ENCODE peak calls at places on chromosome 2, in six cellular contexts. One of them, this sample, is unnamed.

GRCh38 chr2:142974288-142975024 is 97.0 kb downstream of the KYNU start:
- DNase-seq in M059J: peak; percentile 65
- DNase-seq in CD4-positive, alpha-beta memory T cell: no peak
- DNase-seq in activated naive CD4-positive, alpha-beta T cell treated with anti-CD3 and anti-CD28 coated beads, Interleukin-2, amount 50 U/mL, for 16 hours: no peak
- DNase-seq in stimulated activated CD8-positive, alpha-beta memory T cell treated with anti-CD3 and anti-CD28 coated beads, Interleukin-4, amount 100 ng/mL, for 4 hours: no peak
- DNase-seq in skeletal muscle cell: no peak
- DNase-seq in this sample: no peak

GRCh38 chr2:46298522-46299351 is 1.5 kb downstream of the EPAS1 start:
- DNase-seq in stimulated activated CD8-positive, alpha-beta memory T cell treated with anti-CD3 and anti-CD28 coated beads, Interleukin-4, amount 100 ng/mL, for 4 hours: no peak
- DNase-seq in skeletal muscle cell: no peak
- DNase-seq in M059J: peak; percentile 70
- DNase-seq in activated naive CD4-positive, alpha-beta T cell treated with anti-CD3 and anti-CD28 coated beads, Interleukin-2, amount 50 U/mL, for 16 hours: peak; percentile 34
- DNase-seq in CD4-positive, alpha-beta memory T cell: peak; percentile 15
- DNase-seq in this sample: peak; percentile 27

GRCh38 chr2:161077367-161078210 is 82.6 kb upstream of the TANK start:
- DNase-seq in skeletal muscle cell: no peak
- DNase-seq in CD4-positive, alpha-beta memory T cell: peak; percentile 76
- DNase-seq in M059J: peak; percentile 65
- DNase-seq in activated naive CD4-positive, alpha-beta T cell treated with anti-CD3 and anti-CD28 coated beads, Interleukin-2, amount 50 U/mL, for 16 hours: peak; percentile 49
- DNase-seq in stimulated activated CD8-positive, alpha-beta memory T cell treated with anti-CD3 and anti-CD28 coated beads, Interleukin-4, amount 100 ng/mL, for 4 hours: peak; percentile 8
- DNase-seq in this sample: peak; percentile 38

GRCh38 chr2:218882463-218882821 is 1.8 kb downstream of the WNT10A start:
- DNase-seq in activated naive CD4-positive, alpha-beta T cell treated with anti-CD3 and anti-CD28 coated beads, Interleukin-2, amount 50 U/mL, for 16 hours: no peak
- DNase-seq in skeletal muscle cell: no peak
- DNase-seq in M059J: no peak
- DNase-seq in CD4-positive, alpha-beta memory T cell: no peak
- DNase-seq in stimulated activated CD8-positive, alpha-beta memory T cell treated with anti-CD3 and anti-CD28 coated beads, Interleukin-4, amount 100 ng/mL, for 4 hours: no peak
- DNase-seq in this sample: no peak

GRCh38 chr2:190802810-190803209 is 77.8 kb upstream of the GLS start:
- DNase-seq in CD4-positive, alpha-beta memory T cell: no peak
- DNase-seq in activated naive CD4-positive, alpha-beta T cell treated with anti-CD3 and anti-CD28 coated beads, Interleukin-2, amount 50 U/mL, for 16 hours: no peak
- DNase-seq in M059J: no peak
- DNase-seq in skeletal muscle cell: no peak
- DNase-seq in stimulated activated CD8-positive, alpha-beta memory T cell treated with anti-CD3 and anti-CD28 coated beads, Interleukin-4, amount 100 ng/mL, for 4 hours: no peak
- DNase-seq in this sample: no peak

GRCh38 chr2:97724073-97724410 is 10.7 kb downstream of the ZAP70 start:
- DNase-seq in skeletal muscle cell: no peak
- DNase-seq in M059J: no peak
- DNase-seq in activated naive CD4-positive, alpha-beta T cell treated with anti-CD3 and anti-CD28 coated beads, Interleukin-2, amount 50 U/mL, for 16 hours: no peak
- DNase-seq in stimulated activated CD8-positive, alpha-beta memory T cell treated with anti-CD3 and anti-CD28 coated beads, Interleukin-4, amount 100 ng/mL, for 4 hours: no peak
- DNase-seq in CD4-positive, alpha-beta memory T cell: no peak
- DNase-seq in this sample: no peak

GRCh38 chr2:240239325-240239724 is 98.9 kb upstream of the OTOS start:
- DNase-seq in stimulated activated CD8-positive, alpha-beta memory T cell treated with anti-CD3 and anti-CD28 coated beads, Interleukin-4, amount 100 ng/mL, for 4 hours: no peak
- DNase-seq in CD4-positive, alpha-beta memory T cell: no peak
- DNase-seq in skeletal muscle cell: no peak
- DNase-seq in activated naive CD4-positive, alpha-beta T cell treated with anti-CD3 and anti-CD28 coated beads, Interleukin-2, amount 50 U/mL, for 16 hours: no peak
- DNase-seq in M059J: no peak
- DNase-seq in this sample: no peak

GRCh38 chr2:67600946-67601345 is 203.8 kb downstream of the ETAA1 start:
- DNase-seq in skeletal muscle cell: no peak
- DNase-seq in M059J: peak; percentile 86
- DNase-seq in CD4-positive, alpha-beta memory T cell: no peak
- DNase-seq in stimulated activated CD8-positive, alpha-beta memory T cell treated with anti-CD3 and anti-CD28 coated beads, Interleukin-4, amount 100 ng/mL, for 4 hours: no peak
- DNase-seq in activated naive CD4-positive, alpha-beta T cell treated with anti-CD3 and anti-CD28 coated beads, Interleukin-2, amount 50 U/mL, for 16 hours: no peak
- DNase-seq in this sample: no peak

GRCh38 chr2:47225061-47225783 is 70.1 kb upstream of the STPG4 start:
- DNase-seq in M059J: peak; percentile 96
- DNase-seq in stimulated activated CD8-positive, alpha-beta memory T cell treated with anti-CD3 and anti-CD28 coated beads, Interleukin-4, amount 100 ng/mL, for 4 hours: no peak
- DNase-seq in CD4-positive, alpha-beta memory T cell: no peak
- DNase-seq in skeletal muscle cell: peak; percentile 67
- DNase-seq in activated naive CD4-positive, alpha-beta T cell treated with anti-CD3 and anti-CD28 coated beads, Interleukin-2, amount 50 U/mL, for 16 hours: no peak
- DNase-seq in this sample: no peak